ENCODE peak calls at places on chromosomes 1 and 21, in seven cellular contexts. U is sigmoid colon; E is right lobe of liver; M is upper lobe of left lung; O is CD4-positive, CD25-positive, alpha-beta regulatory T cell; F is left ventricle myocardium inferior; I is PC-9. R is an unnamed sample. For H3K9me3 and H3K4me1, the result is how much of the 10 kb centered on the place peaks cover.

GRCh38 chr21:18477059-18477458 is 73.5 kb upstream of the TMPRSS15 start:
- DNase-seq in E (no peak), F (no peak), M (peak), O (no peak), U (no peak), I (no peak), R (no peak)

GRCh38 chr1:59605761-59606160 is 209.0 kb upstream of the HOOK1 start:
- DNase-seq in I (no peak), M (no peak), F (no peak), E (no peak), U (no peak), O (no peak), R (no peak)

GRCh38 chr1:110338200-110339039 is 757 bp upstream of the RBM15 start:
- DNase-seq in F (peak), I (peak), O (peak), E (peak), M (peak), U (no peak), R (peak)

GRCh38 chr1:1626207-1627141 is 5.5 kb upstream of the MMP23B start:
- DNase-seq in F (no peak), I (no peak), M (no peak), E (peak), U (peak), O (no peak), R (no peak)

GRCh38 chr1:199336745-199337640 is 690.5 kb upstream of the NR5A2 start:
- DNase-seq in E (no peak), I (no peak), O (no peak), M (no peak), U (no peak), F (no peak), R (no peak)

GRCh38 chr1:181646723-181647122 is 163.4 kb downstream of the CACNA1E start:
- DNase-seq in U (no peak), F (no peak), M (no peak), I (no peak), O (no peak), E (no peak), R (no peak)

GRCh38 chr1:153422450-153423068 is 6.2 kb downstream of the S100A7A start:
- DNase-seq in U (no peak), M (peak), O (peak), F (peak), I (peak), E (peak), R (peak)

GRCh38 chr1:165875171-165875570 is 47.8 kb downstream of the UCK2 start:
- DNase-seq in F (no peak), I (no peak), M (no peak), U (no peak), O (no peak), E (no peak), R (no peak)

GRCh38 chr1:33439662-33440061 is 8.8 kb upstream of the PHC2 start:
- DNase-seq in O (no peak), U (no peak), M (no peak), E (no peak), I (no peak), F (no peak), R (no peak)

GRCh38 chr1:66521736-66522365 is 12.1 kb upstream of the SGIP1 start:
- DNase-seq in F (no peak), M (no peak), U (no peak), I (no peak), E (no peak), O (no peak), R (no peak)

GRCh38 chr1:174785506-174785905 is 214.2 kb upstream of the CACYBP start:
- DNase-seq in M (no peak), E (no peak), O (no peak), F (no peak), U (no peak), I (no peak), R (no peak)

GRCh38 chr1:5659606-5660005 is 332.6 kb downstream of the NPHP4 start:
- DNase-seq in F (no peak), U (peak), M (no peak), E (no peak), I (no peak), O (no peak), R (no peak)

GRCh38 chr1:169240449-169241242 is 127.0 kb downstream of the NME7 start:
- DNase-seq in U (no peak), F (no peak), O (peak), I (no peak), M (no peak), E (no peak), R (no peak)

GRCh38 chr1:181117648-181118449 is 29.3 kb downstream of the IER5 start:
- DNase-seq in U (no peak), M (peak), E (no peak), O (no peak), F (no peak), I (peak), R (no peak)

GRCh38 chr21:46008893-46009635 is 27.5 kb downstream of the COL6A1 start:
- DNase-seq in M (peak), I (no peak), E (peak), U (no peak), O (no peak), F (no peak), R (no peak)

GRCh38 chr21:46097826-46098286 is at the start of gene COL6A2:
- DNase-seq in I (peak), O (peak), U (peak), E (peak), M (peak), F (peak), R (peak)

GRCh38 chr21:16409341-16409740 is 679.6 kb downstream of the USP25 start:
- DNase-seq in M (no peak), O (no peak), U (no peak), I (no peak), F (no peak), E (no peak), R (no peak)

GRCh38 chr1:101205457-101205856 is 31.4 kb upstream of the S1PR1 start:
- DNase-seq in F (no peak), U (no peak), M (no peak), I (no peak), E (no peak), O (no peak), R (no peak)

GRCh38 chr1:230282157-230282556 is 144.0 kb downstream of the PGBD5 start:
- DNase-seq in O (peak), M (peak), F (no peak), E (peak), U (peak), I (no peak), R (no peak)

GRCh38 chr1:152182942-152183341 is 23.9 kb upstream of the RPTN start:
- DNase-seq in I (peak), O (no peak), F (no peak), E (no peak), M (no peak), U (no peak), R (no peak)

GRCh38 chr1:209659909-209660308 is 7.7 kb upstream of the LAMB3 start:
- DNase-seq in F (no peak), O (no peak), E (no peak), M (no peak), U (no peak), I (no peak), R (no peak)

GRCh38 chr1:242243472-242243871 is 244.6 kb upstream of the MAP1LC3C start:
- DNase-seq in I (no peak), F (no peak), O (peak), M (no peak), U (no peak), E (no peak), R (no peak)

GRCh38 chr1:22450421-22451021 is 1.1 kb upstream of the ZBTB40 start:
- DNase-seq in E (no peak), F (no peak), O (no peak), M (no peak), U (no peak), I (no peak), R (no peak)

GRCh38 chr1:211628446-211628845 is 47.0 kb downstream of the NEK2 start:
- DNase-seq in F (no peak), E (no peak), I (no peak), O (no peak), M (no peak), U (no peak), R (no peak)

GRCh38 chr1:64000021-64000420 is 203.4 kb upstream of the UBE2U start:
- DNase-seq in I (peak), O (no peak), U (no peak), F (no peak), M (no peak), E (no peak), R (no peak)

GRCh38 chr1:12486401-12487005 is 131.5 kb downstream of the DHRS3 start:
- DNase-seq in O (no peak), M (peak), E (no peak), U (peak), I (peak), F (peak), R (no peak)

GRCh38 chr1:201050515-201051277 is 27.2 kb upstream of the KIF21B start:
- DNase-seq in E (no peak), F (no peak), U (no peak), O (no peak), I (no peak), M (no peak), R (no peak)

GRCh38 chr1:227451062-227451461 is 112.3 kb upstream of the ZNF678 start:
- DNase-seq in E (no peak), M (no peak), U (no peak), I (no peak), O (no peak), F (no peak), R (no peak)

GRCh38 chr1:165941531-165941930 is 114.1 kb downstream of the UCK2 start:
- DNase-seq in U (no peak), E (no peak), I (no peak), O (no peak), M (no peak), F (no peak), R (no peak)

GRCh38 chr1:5754817-5755551 is 237.2 kb downstream of the NPHP4 start:
- DNase-seq in O (no peak), M (no peak), I (no peak), E (peak), U (peak), F (no peak), R (no peak)

GRCh38 chr1:200670215-200671118 is 760 bp upstream of the DDX59 start:
- DNase-seq in O (peak), U (no peak), F (no peak), E (peak), I (no peak), M (peak), R (no peak)

GRCh38 chr1:114458208-114458777 is 52.7 kb downstream of the TRIM33 start:
- DNase-seq in F (no peak), O (peak), U (no peak), I (peak), M (no peak), E (no peak), R (no peak)

GRCh38 chr1:186286615-186287317 is 88.3 kb downstream of the TPR start:
- DNase-seq in M (no peak), E (no peak), U (no peak), F (no peak), O (no peak), I (no peak), R (no peak)

GRCh38 chr1:246725191-246725590 is 982 bp downstream of the SCCPDH start:
- DNase-seq in F (no peak), M (no peak), I (no peak), O (no peak), E (no peak), U (no peak), R (no peak)

GRCh38 chr1:46489169-46489637 is 433 bp upstream of the DMBX1 start:
- DNase-seq in F (no peak), E (no peak), I (no peak), O (peak), M (no peak), U (no peak), R (no peak)

GRCh38 chr1:6599141-6599975 is 3.3 kb downstream of the KLHL21 start:
- DNase-seq in O (peak), F (no peak), U (no peak), E (peak), I (peak), M (peak), R (peak)

GRCh38 chr1:18882511-18882910 is 19.8 kb downstream of the ALDH4A1 start:
- DNase-seq in M (no peak), F (no peak), I (no peak), O (no peak), E (no peak), U (no peak), R (no peak)

GRCh38 chr1:15430787-15431570 is 7.3 kb upstream of the CTRC start:
- DNase-seq in F (peak), E (peak), M (peak), I (peak), O (peak), U (no peak), R (peak)

GRCh38 chr1:64093941-64094340 is 109.5 kb upstream of the UBE2U start:
- DNase-seq in I (no peak), E (no peak), F (no peak), O (no peak), U (no peak), M (no peak), R (no peak)

GRCh38 chr1:167223144-167224103 is 2.7 kb downstream of the POU2F1 start:
- DNase-seq in M (no peak), E (no peak), O (no peak), I (no peak), U (no peak), F (no peak), R (no peak)
- H3K27ac ChIP-seq in M (peak), E (peak), O (peak), I (peak), U (peak), F (peak), R (peak)

GRCh38 chr1:45259053-45259452 is 52.6 kb upstream of the ZSWIM5 start:
- DNase-seq in F (no peak), I (no peak), U (no peak), E (no peak), M (no peak), O (no peak), R (no peak)
- H3K9me3 ChIP-seq in F (under half), I (under half), U (under half), E (under half), M (under half), O (under half), R (under half)

GRCh38 chr1:4312024-4312423 is 342.4 kb upstream of the AJAP1 start:
- DNase-seq in E (no peak), I (no peak), O (no peak), M (no peak), U (no peak), F (no peak), R (no peak)
- H3K4me1 ChIP-seq in E (under half), I (under half), O (under half), M (under half), U (under half), F (under half), R (under half)

DNA sequence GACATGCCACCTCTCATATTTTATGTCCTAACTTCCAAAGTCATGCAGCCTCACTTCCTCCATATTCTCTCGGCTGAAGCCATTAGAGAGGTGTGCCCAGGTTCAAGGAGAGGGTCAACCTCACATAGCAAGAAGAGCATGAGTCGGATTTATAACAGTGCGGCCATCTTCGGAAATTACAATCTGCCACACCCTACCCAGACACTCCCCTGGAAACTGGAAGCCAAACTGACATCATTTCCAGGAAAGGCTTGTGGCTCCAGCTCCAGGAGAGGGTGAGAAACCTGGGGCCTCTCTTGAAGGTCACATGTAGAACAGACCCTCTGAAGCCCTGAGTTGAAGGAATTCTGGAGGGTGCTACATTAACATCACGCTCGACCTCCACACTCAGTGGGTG is 73.5 kb downstream of the RRAGC start:
- DNase-seq in E (no peak), I (no peak), O (no peak), F (no peak), U (no peak), M (no peak), R (no peak)
- H3K27ac ChIP-seq in E (no peak), I (no peak), O (no peak), F (no peak), U (no peak), M (no peak), R (no peak)

GRCh38 chr1:2787163-2787911 is 14.2 kb downstream of the TTC34 start:
- DNase-seq in O (no peak), M (peak), U (peak), F (no peak), E (peak), I (no peak), R (no peak)
- H3K9me3 ChIP-seq in O (under half), M (under half), U (under half), F (under half), E (under half), I (under half), R (under half)

GRCh38 chr1:225816643-225817538 is 7.0 kb downstream of the EPHX1 start:
- DNase-seq in E (peak), F (peak), M (no peak), U (peak), O (no peak), I (no peak), R (no peak)

GRCh38 chr1:225815526-225816178 is 5.7 kb downstream of the EPHX1 start:
- DNase-seq in I (no peak), F (no peak), O (no peak), U (no peak), M (no peak), E (no peak), R (no peak)

GRCh38 chr1:225812488-225813249 is 2.7 kb downstream of the EPHX1 start:
- DNase-seq in F (no peak), E (no peak), I (no peak), O (no peak), U (no peak), M (no peak), R (no peak)

GRCh38 chr1:225813250-225813964 is 3.5 kb downstream of the EPHX1 start:
- DNase-seq in O (no peak), I (peak), U (peak), F (peak), E (peak), M (peak), R (no peak)

DNA sequence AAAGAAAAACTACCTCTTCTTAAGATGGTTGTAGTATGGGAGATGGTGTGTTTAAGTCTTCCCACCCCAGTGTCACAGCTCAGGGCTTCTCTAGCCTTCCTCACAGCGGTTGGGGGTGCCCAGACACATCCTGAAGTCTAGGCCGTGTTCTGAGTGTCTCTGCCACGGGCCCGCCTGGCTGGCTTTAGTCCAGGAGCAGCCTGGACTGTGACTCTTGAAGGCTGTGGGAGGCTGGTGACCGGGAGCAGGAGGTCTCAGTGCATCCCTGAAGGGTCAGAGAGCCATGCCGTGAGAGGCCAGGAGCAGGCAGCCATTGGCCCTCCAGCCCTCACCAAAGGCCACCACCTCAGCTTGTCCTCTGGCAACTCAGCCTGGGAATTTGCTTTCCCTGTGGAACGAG is 4.5 kb downstream of the EPHX1 start:
- DNase-seq in E (no peak), M (no peak), O (no peak), F (no peak), I (no peak), U (no peak), R (no peak)
- H3K4me1 ChIP-seq in E (under half), M (half or more), O (under half), F (half or more), I (half or more), U (half or more), R (under half)

R was measured in effector memory CD4-positive, alpha-beta T cell.